ENCODE peak calls at places on chromosomes 12 and 14, in four cellular contexts. W is left ventricle myocardium inferior; G is small intestine; L is effector memory CD4-positive, alpha-beta T cell. Y is an unnamed sample.

GRCh38 chr12:75592086-75592485 is 80.7 kb upstream of the KRR1 start:
- DNase-seq in W (no peak), G (no peak), L (no peak), Y (no peak)

GRCh38 chr14:94132285-94132887 is 3.0 kb upstream of the IFI27L2 start:
- DNase-seq in W (no peak), G (peak), L (peak), Y (peak)

GRCh38 chr14:56081139-56081538 is 37.1 kb upstream of the PELI2 start:
- DNase-seq in W (no peak), G (no peak), L (no peak), Y (no peak)

GRCh38 chr14:21066882-21067502 is 3.1 kb upstream of the ARHGEF40 start:
- DNase-seq in W (no peak), G (no peak), L (no peak), Y (peak)

GRCh38 chr12:122064780-122065588 is 13.6 kb upstream of the MLXIP start:
- DNase-seq in W (peak), G (no peak), L (no peak), Y (no peak)

GRCh38 chr14:83744901-83745300 is 1785.0 kb upstream of the FLRT2 start:
- DNase-seq in W (no peak), G (no peak), L (no peak), Y (no peak)

GRCh38 chr14:97329701-97330100 is 532.5 kb downstream of the VRK1 start:
- DNase-seq in W (no peak), G (no peak), L (no peak), Y (no peak)

GRCh38 chr14:99395904-99396530 is 84.6 kb downstream of the SETD3 start:
- DNase-seq in W (no peak), G (no peak), L (peak), Y (peak)

GRCh38 chr14:70333289-70333688 is 26.2 kb downstream of the COX16 start:
- DNase-seq in W (no peak), G (no peak), L (no peak), Y (no peak)

GRCh38 chr12:24661657-24662096 is 287.2 kb downstream of the BCAT1 start:
- DNase-seq in W (no peak), G (no peak), L (no peak), Y (no peak)

GRCh38 chr14:94963051-94963450 is 193.1 kb upstream of the GSC start:
- DNase-seq in W (no peak), G (no peak), L (no peak), Y (no peak)

GRCh38 chr14:55139152-55139551 is 10.1 kb downstream of the LGALS3 start:
- DNase-seq in W (no peak), G (no peak), L (no peak), Y (no peak)

GRCh38 chr12:30810918-30811317 is 56.2 kb upstream of the CAPRIN2 start:
- DNase-seq in W (no peak), G (no peak), L (no peak), Y (no peak)

GRCh38 chr14:29763342-29763858 is 164.2 kb downstream of the PRKD1 start:
- DNase-seq in W (no peak), G (no peak), L (no peak), Y (no peak)

GRCh38 chr14:32998433-32998832 is 59.8 kb downstream of the NPAS3 start:
- DNase-seq in W (no peak), G (peak), L (no peak), Y (no peak)

GRCh38 chr12:69821032-69821431 is 4.0 kb upstream of the MYRFL start:
- DNase-seq in W (no peak), G (no peak), L (no peak), Y (no peak)

GRCh38 chr14:77190977-77191376 is 9.4 kb downstream of the TMEM63C start:
- DNase-seq in W (no peak), G (no peak), L (no peak), Y (no peak)

GRCh38 chr12:76236640-76237039 is 111.6 kb downstream of the BBS10 start:
- DNase-seq in W (no peak), G (no peak), L (no peak), Y (no peak)

GRCh38 chr12:48032597-48032996 is 28.3 kb upstream of the COL2A1 start:
- DNase-seq in W (no peak), G (no peak), L (no peak), Y (no peak)

GRCh38 chr12:48029401-48029770 is 25.1 kb upstream of the COL2A1 start:
- DNase-seq in W (no peak), G (no peak), L (no peak), Y (no peak)

GRCh38 chr12:48033451-48033850 is 29.2 kb upstream of the COL2A1 start:
- DNase-seq in W (no peak), G (no peak), L (no peak), Y (no peak)

GRCh38 chr12:48029811-48030650 is 25.8 kb upstream of the COL2A1 start:
- DNase-seq in W (no peak), G (peak), L (no peak), Y (no peak)

DNA sequence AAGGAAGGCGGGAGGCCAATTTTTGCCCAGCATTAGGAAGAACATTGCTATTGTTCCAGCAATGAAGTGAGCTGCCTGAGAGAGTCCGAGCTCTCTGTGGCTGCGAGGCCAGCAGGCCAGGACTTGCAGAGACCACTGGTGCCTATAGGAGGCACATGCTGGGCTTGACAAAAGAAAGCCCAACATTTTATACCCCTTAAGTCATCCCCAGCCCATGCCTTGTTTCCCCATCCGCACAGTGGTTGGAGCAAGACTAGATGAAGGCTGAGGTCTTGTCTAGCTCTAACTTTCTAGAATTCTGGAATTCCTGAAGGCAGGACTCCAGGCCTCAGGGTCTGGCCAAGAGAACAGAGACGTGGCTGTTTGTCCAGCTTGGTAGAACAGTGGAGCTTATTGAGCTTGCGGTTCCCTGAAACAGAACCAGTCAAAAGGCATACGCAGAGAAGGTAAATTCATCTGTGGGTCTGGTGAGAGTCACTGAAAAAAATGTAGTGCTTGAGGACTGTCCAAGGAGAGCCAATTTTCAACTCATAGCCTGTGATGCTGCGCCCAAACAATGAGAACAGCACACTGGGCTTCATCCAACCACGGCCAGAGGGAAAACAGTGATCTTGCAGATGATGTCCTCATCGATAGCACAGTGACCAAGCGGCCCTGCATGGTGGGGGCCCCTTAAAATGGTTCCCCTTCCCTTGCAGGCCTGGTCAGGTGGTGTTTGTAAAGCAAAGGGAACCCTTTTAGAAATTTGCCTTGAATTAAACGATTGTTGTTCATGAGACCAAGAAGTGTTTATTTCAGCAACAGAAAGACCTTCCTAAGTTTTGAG is 27.1 kb upstream of the COL2A1 start:
- DNase-seq in W (no peak), G (no peak), L (no peak), Y (no peak)
- H3K27ac ChIP-seq in W (no peak), G (no peak), L (no peak), Y (no peak)

DNA sequence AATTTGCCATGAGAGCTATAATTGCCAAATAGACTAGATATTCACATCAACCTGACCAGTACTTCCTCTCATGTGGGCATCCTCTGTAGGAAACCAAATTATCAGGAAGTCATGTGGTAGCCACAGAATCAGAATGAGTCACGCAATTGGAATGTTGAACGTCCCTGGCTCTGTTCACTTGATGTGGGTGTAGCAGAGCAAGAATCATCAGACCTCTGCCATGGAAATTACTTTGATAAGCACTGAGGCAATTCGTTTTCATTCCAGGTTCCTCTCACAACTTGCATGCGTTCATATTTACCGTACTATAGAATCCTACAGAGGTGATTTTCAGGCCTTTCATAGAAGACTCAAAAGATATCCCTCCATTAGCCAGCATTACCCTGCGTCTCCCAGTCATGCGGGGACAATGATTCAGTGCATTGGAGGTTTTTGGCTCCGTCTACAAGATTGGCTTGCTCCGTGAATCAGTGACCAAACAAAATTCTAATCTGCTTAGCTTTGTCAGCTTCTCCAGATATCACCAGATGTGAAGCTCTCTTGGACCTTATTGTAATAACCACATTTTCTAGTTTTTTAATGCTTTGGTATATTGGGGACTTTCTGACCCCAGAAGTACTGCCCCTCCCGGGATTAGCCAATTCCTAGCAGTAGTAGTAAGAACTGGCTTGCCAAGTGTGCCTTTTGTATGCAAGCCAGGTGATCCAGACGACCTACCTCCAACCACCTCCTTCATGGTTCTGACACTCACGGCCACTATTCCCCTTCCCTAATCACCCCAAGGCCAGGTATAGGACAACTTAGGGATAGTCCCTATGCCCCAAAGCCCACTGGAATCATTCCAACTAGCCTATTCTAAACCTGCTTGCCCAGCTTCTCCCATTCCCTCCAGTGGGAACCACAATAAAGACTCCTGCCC is 133.4 kb downstream of the KICS2 start:
- DNase-seq in W (peak), G (peak), L (no peak), Y (no peak)
- H3K4me3 ChIP-seq in W (peak), G (no peak), L (no peak), Y (no peak)

DNA sequence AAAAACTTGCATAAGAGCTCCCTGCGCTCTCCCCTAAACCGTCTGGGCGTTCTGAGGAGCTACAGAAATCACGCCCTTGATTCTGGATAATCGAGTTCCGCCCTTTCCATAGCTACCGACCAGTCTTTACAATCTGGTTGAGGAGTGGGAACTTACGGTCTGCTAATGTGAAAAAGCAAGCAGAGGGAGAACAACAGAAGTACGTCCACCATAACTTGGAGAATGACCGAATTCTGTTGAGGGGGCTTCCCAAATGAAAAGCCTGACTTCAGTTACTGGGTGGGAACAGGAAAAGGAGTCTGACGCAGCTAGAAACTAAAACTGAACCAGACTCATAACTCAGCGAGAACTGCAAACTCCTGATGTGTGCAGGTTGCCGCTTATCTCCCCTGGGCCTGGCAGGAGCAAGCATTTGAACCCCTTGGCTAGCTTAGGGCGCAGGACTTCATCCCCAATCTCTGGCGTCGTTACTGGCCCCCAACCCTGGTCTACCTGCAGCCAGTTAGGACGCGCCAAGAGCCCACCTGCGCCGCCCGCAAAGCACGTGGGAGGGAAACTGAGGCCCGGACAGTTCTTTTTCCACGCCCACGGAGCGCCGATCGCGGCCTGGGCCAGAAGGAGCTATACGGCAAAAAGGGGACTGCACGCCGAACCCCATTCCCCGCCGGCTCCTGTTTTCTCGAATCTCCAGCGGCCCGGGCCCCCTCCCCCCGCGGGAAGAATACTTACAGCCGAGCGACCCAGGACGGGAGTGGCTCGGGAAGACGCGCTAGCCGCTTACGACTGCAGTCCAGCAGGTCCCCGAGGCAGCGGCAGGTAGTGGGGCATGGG is 818 bp downstream of the LRIG3 start:
- DNase-seq in W (no peak), G (peak), L (no peak), Y (no peak)
- H3K27ac ChIP-seq in W (peak), G (peak), L (no peak), Y (no peak)

DNA sequence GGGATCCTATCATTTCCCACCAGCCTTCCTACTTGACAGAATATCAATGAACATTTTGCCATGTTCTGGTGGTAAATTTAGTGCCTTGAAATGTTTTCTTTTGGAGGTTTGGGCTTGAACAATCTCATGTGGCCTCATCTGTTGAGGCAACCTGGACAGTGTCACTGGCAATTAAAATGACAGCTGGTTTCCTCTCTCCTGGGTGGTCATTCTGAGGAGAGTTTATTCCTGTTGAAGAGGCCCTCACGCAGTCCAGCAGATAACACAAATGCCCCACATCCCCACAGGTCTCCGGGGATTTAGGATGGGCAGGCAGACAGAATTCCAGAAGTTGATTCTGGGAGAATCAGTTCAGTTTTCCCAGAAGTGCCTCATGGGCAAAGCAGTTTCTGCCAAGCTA is 41.9 kb downstream of the MMAB start:
- DNase-seq in W (no peak), G (no peak), L (no peak), Y (no peak)
- H3K4me3 ChIP-seq in W (no peak), G (no peak), L (no peak), Y (no peak)

DNA sequence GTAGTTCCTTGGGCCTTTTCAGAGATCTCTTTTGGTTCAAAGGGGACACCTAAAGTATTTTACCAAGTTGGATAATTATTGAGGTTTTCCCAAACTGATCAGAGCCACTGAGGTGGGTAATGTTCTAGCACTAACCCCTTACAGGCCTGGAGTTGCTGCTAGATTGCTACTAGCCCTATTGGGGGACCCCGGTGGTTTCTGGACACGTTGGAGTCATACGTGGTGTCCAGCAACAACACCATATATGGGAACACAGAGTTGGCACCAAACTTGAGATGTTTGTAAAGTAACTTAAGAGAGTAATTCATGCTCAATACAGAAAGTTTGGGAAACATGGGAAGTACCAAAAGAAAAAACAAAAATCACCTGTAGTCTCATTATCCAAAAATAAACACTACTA is 594 bp downstream of the BBOF1 start:
- DNase-seq in W (no peak), G (no peak), L (no peak), Y (no peak)
- H3K27ac ChIP-seq in W (peak), G (peak), L (peak), Y (peak)

DNA sequence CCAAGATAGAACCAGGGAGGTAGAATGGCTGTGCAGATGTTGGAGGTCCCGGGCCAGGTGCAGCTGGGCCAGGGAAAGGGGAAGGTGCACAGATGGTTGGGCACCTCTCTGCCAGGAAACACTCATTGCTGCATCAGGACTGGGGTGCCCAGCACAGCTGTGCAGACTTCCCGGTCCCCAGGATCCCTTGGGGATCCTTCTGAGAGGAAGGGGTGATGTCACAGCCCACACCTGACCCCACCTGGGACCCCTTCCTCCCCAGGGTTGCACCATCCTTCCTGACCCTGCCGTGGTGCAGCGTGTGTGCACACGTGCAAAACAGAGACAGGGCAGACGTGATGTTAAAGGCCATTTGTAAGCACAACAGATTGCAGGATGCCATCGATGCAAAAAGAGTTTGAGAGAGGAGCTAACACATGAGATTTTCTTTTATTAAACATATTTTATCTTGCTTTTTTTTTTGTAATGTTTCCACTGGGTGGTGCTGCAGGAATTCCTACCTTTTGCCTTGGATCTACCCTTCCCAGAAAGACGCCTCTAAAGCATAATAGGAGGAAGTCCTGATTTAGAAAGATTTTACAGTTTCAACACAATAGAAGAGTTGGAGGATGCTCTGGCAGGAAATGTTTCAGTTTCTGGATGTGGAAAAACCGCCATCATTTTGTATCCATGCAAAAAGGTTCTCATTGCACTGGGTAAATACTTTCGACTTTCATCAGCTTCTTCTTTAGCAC is 14.8 kb downstream of the ELK3 start:
- DNase-seq in W (no peak), G (no peak), L (no peak), Y (no peak)
- H3K4me3 ChIP-seq in W (peak), G (no peak), L (peak), Y (no peak)